ENCODE peak calls at places on chromosomes 11 and 22, in six cellular contexts. One of them, this sample, is unnamed.

GRCh38 chr11:72669527-72669926 is 4.7 kb downstream of the PDE2A start:
- DNase-seq in A172: no peak
- DNase-seq in AG20443: no peak
- DNase-seq in occipital lobe: no peak
- DNase-seq in stimulated activated naive CD8-positive, alpha-beta T cell treated with anti-CD3 and anti-CD28 coated beads, Interleukin-15, Interleukin-2, amounts not matched to agents 100 U/mL and 50 U/mL, for 24 hours: peak; percentile 15
- DNase-seq in naive thymus-derived CD8-positive, alpha-beta T cell: no peak
- DNase-seq in this sample: no peak

GRCh38 chr11:105189586-105189985 is 50.0 kb upstream of the CARD18 start:
- DNase-seq in A172: no peak
- DNase-seq in naive thymus-derived CD8-positive, alpha-beta T cell: no peak
- DNase-seq in occipital lobe: no peak
- DNase-seq in stimulated activated naive CD8-positive, alpha-beta T cell treated with anti-CD3 and anti-CD28 coated beads, Interleukin-15, Interleukin-2, amounts not matched to agents 100 U/mL and 50 U/mL, for 24 hours: no peak
- DNase-seq in AG20443: peak; percentile 9
- DNase-seq in this sample: no peak

GRCh38 chr11:8689726-8690255 is 7.2 kb downstream of the RPL27A start:
- DNase-seq in occipital lobe: no peak
- DNase-seq in stimulated activated naive CD8-positive, alpha-beta T cell treated with anti-CD3 and anti-CD28 coated beads, Interleukin-15, Interleukin-2, amounts not matched to agents 100 U/mL and 50 U/mL, for 24 hours: no peak
- DNase-seq in A172: peak; percentile 28
- DNase-seq in naive thymus-derived CD8-positive, alpha-beta T cell: no peak
- DNase-seq in AG20443: no peak
- DNase-seq in this sample: no peak

GRCh38 chr11:47477323-47477722 is 28.4 kb upstream of the RAPSN start:
- DNase-seq in stimulated activated naive CD8-positive, alpha-beta T cell treated with anti-CD3 and anti-CD28 coated beads, Interleukin-15, Interleukin-2, amounts not matched to agents 100 U/mL and 50 U/mL, for 24 hours: no peak
- DNase-seq in AG20443: peak; percentile 17
- DNase-seq in occipital lobe: no peak
- DNase-seq in naive thymus-derived CD8-positive, alpha-beta T cell: no peak
- DNase-seq in A172: peak; percentile 74
- DNase-seq in this sample: peak; percentile 25

GRCh38 chr11:100329352-100329751 is 357.7 kb upstream of the ARHGAP42 start:
- DNase-seq in occipital lobe: no peak
- DNase-seq in A172: peak; percentile 26
- DNase-seq in AG20443: no peak
- DNase-seq in naive thymus-derived CD8-positive, alpha-beta T cell: no peak
- DNase-seq in stimulated activated naive CD8-positive, alpha-beta T cell treated with anti-CD3 and anti-CD28 coated beads, Interleukin-15, Interleukin-2, amounts not matched to agents 100 U/mL and 50 U/mL, for 24 hours: no peak
- DNase-seq in this sample: no peak

GRCh38 chr11:19963697-19964340 is 196.5 kb downstream of the DBX1 start:
- DNase-seq in A172: no peak
- DNase-seq in naive thymus-derived CD8-positive, alpha-beta T cell: peak; percentile 37
- DNase-seq in stimulated activated naive CD8-positive, alpha-beta T cell treated with anti-CD3 and anti-CD28 coated beads, Interleukin-15, Interleukin-2, amounts not matched to agents 100 U/mL and 50 U/mL, for 24 hours: peak; percentile 13
- DNase-seq in occipital lobe: no peak
- DNase-seq in AG20443: no peak
- DNase-seq in this sample: peak; percentile 5

GRCh38 chr11:77195071-77195705 is 67.1 kb downstream of the MYO7A start:
- DNase-seq in naive thymus-derived CD8-positive, alpha-beta T cell: no peak
- DNase-seq in stimulated activated naive CD8-positive, alpha-beta T cell treated with anti-CD3 and anti-CD28 coated beads, Interleukin-15, Interleukin-2, amounts not matched to agents 100 U/mL and 50 U/mL, for 24 hours: no peak
- DNase-seq in occipital lobe: no peak
- DNase-seq in A172: no peak
- DNase-seq in AG20443: no peak
- DNase-seq in this sample: no peak

GRCh38 chr22:27194096-27194748 is 536.8 kb downstream of the MIAT start:
- DNase-seq in naive thymus-derived CD8-positive, alpha-beta T cell: no peak
- DNase-seq in occipital lobe: no peak
- DNase-seq in AG20443: no peak
- DNase-seq in A172: no peak
- DNase-seq in stimulated activated naive CD8-positive, alpha-beta T cell treated with anti-CD3 and anti-CD28 coated beads, Interleukin-15, Interleukin-2, amounts not matched to agents 100 U/mL and 50 U/mL, for 24 hours: no peak
- DNase-seq in this sample: no peak

GRCh38 chr11:120285256-120285655 is 39.8 kb upstream of the TLCD5 start:
- DNase-seq in occipital lobe: no peak
- DNase-seq in stimulated activated naive CD8-positive, alpha-beta T cell treated with anti-CD3 and anti-CD28 coated beads, Interleukin-15, Interleukin-2, amounts not matched to agents 100 U/mL and 50 U/mL, for 24 hours: no peak
- DNase-seq in naive thymus-derived CD8-positive, alpha-beta T cell: no peak
- DNase-seq in AG20443: peak; percentile 60
- DNase-seq in A172: no peak
- DNase-seq in this sample: no peak

This sample was measured in stimulated activated CD4-positive, alpha-beta T cell treated with anti-CD3 and anti-CD28 coated beads, Interleukin-15, amount 100 ng/mL, for 24 hours.